ENCODE peak calls at places on chromosomes 13 and 19, in four cellular contexts. C is breast epithelium, S is neural crest cell, Z is suprapubic skin. A is an unnamed sample.

GRCh38 chr19:39696418-39696817 is 7.9 kb upstream of the LGALS14 start:
- DNase-seq in Z (no peak), S (no peak), C (no peak), A (no peak)

GRCh38 chr13:57632276-57633140 is 964 bp downstream of the PCDH17 start:
- DNase-seq in S (peak; percentile 33), Z (no peak), C (no peak), A (peak; percentile 79)

GRCh38 chr13:111503905-111504695 is 183.7 kb downstream of the TEX29 start:
- DNase-seq in Z (no peak), C (peak; percentile 14), S (no peak), A (no peak)

GRCh38 chr13:51643882-51644281 is 59.6 kb downstream of the WDFY2 start:
- DNase-seq in Z (no peak), C (no peak), S (no peak), A (no peak)

GRCh38 chr19:43524922-43525835 is 1.8 kb downstream of the ETHE1 start:
- DNase-seq in Z (no peak), C (peak; percentile 78), S (no peak), A (peak; percentile 53)

GRCh38 chr13:19726611-19727010 is 56.1 kb downstream of the PSPC1 start:
- DNase-seq in Z (no peak), S (no peak), C (no peak), A (no peak)

GRCh38 chr13:40155176-40155575 is 499.7 kb downstream of the COG6 start:
- DNase-seq in S (no peak), Z (no peak), C (no peak), A (no peak)

GRCh38 chr13:86665842-86666241 is 866.6 kb upstream of the SLITRK6 start:
- DNase-seq in C (no peak), Z (no peak), S (no peak), A (no peak)

GRCh38 chr13:50453238-50453637 is 390.3 kb downstream of the DLEU7 start:
- DNase-seq in S (no peak), C (no peak), Z (no peak), A (no peak)

GRCh38 chr13:90800082-90800746 is 547.3 kb upstream of the MIR17HG start:
- DNase-seq in C (no peak), Z (no peak), S (no peak), A (no peak)

GRCh38 chr13:94389544-94390351 is 89.7 kb downstream of the DCT start:
- DNase-seq in Z (no peak), C (no peak), S (no peak), A (no peak)

GRCh38 chr13:50994651-50995050 is 85.1 kb downstream of the RNASEH2B start:
- DNase-seq in C (no peak), S (no peak), Z (no peak), A (no peak)

GRCh38 chr19:56964526-56964925 is 124.0 kb upstream of the PEG3 start:
- DNase-seq in C (no peak), Z (no peak), S (no peak), A (no peak)

GRCh38 chr19:33090179-33090578 is 9.2 kb downstream of the GPATCH1 start:
- DNase-seq in Z (no peak), C (no peak), S (no peak), A (no peak)

GRCh38 chr19:18415177-18415867 is 3.9 kb upstream of the SSBP4 start:
- DNase-seq in Z (peak; percentile 89), S (no peak), C (peak; percentile 69), A (no peak)

GRCh38 chr19:6736169-6736916 is 1.0 kb downstream of the GPR108 start:
- DNase-seq in S (peak; percentile 65), C (peak; percentile 73), Z (peak; percentile 89), A (no peak)

GRCh38 chr19:45470147-45471081 is 2.6 kb downstream of the FOSB start:
- DNase-seq in S (no peak), C (peak; percentile 67), Z (peak; percentile 85), A (no peak)

GRCh38 chr13:31896427-31896826 is 135.1 kb upstream of the FRY start:
- DNase-seq in C (no peak), S (no peak), Z (no peak), A (no peak)

GRCh38 chr13:90068658-90069057 is 1278.8 kb upstream of the MIR17HG start:
- DNase-seq in C (no peak), S (no peak), Z (no peak), A (no peak)

GRCh38 chr13:44117351-44117750 is 237.6 kb downstream of the LACC1 start:
- DNase-seq in S (no peak), C (no peak), Z (no peak), A (no peak)

GRCh38 chr13:98450495-98451167 is 126.3 kb downstream of the STK24 start:
- DNase-seq in C (no peak), Z (no peak), S (peak; percentile 28), A (peak; percentile 33)

GRCh38 chr19:37572203-37572602 is 22.4 kb downstream of the ZNF571 start:
- DNase-seq in S (no peak), C (no peak), Z (no peak), A (no peak)

GRCh38 chr19:45216677-45217076 is 28.5 kb downstream of the EXOC3L2 start:
- DNase-seq in Z (no peak), S (no peak), C (no peak), A (no peak)

GRCh38 chr19:55197531-55197930 is 11.8 kb downstream of the PTPRH start:
- DNase-seq in S (no peak), Z (no peak), C (no peak), A (no peak)

GRCh38 chr13:76884167-76884566 is 2.0 kb downstream of the KCTD12 start:
- DNase-seq in Z (no peak), C (peak; percentile 29), S (no peak), A (no peak)

GRCh38 chr13:100594255-100594654 is 5.7 kb upstream of the GGACT start:
- DNase-seq in S (no peak), Z (no peak), C (no peak), A (no peak)

GRCh38 chr13:41960195-41960699 is 662 bp downstream of the VWA8 start:
- DNase-seq in Z (no peak), S (no peak), C (no peak), A (no peak)

GRCh38 chr19:5943623-5944022 is 29.6 kb downstream of the CAPS start:
- DNase-seq in S (no peak), Z (no peak), C (no peak), A (no peak)

GRCh38 chr19:33758541-33759013 is 38.1 kb upstream of the KCTD15 start:
- DNase-seq in Z (no peak), C (no peak), S (no peak), A (no peak)

GRCh38 chr13:99501135-99501951 is at the start of gene TM9SF2:
- DNase-seq in C (peak; percentile 95), Z (peak; percentile 98), S (peak; percentile 100), A (peak; percentile 99)
- TF ChIP-seq CTCF in C (no peak), Z (no peak), S (no peak), A (no peak)

GRCh38 chr13:75566658-75567057 is 17.1 kb downstream of the UCHL3 start:
- DNase-seq in Z (no peak), C (no peak), S (no peak), A (no peak)
- TF ChIP-seq CTCF in Z (no peak), C (no peak), S (peak; percentile 60), A (peak; percentile 88)

GRCh38 chr19:24033962-24034342 is 53.0 kb upstream of the ZNF254 start:
- DNase-seq in C (peak; percentile 35), Z (peak; percentile 68), S (peak; percentile 20), A (peak; percentile 60)

GRCh38 chr19:24029941-24030636 is 56.9 kb upstream of the ZNF254 start:
- DNase-seq in C (no peak), Z (no peak), S (no peak), A (peak; percentile 41)

GRCh38 chr19:24032651-24033050 is 54.3 kb upstream of the ZNF254 start:
- DNase-seq in Z (no peak), S (no peak), C (no peak), A (peak; percentile 43)

GRCh38 chr19:24033308-24033961 is 53.6 kb upstream of the ZNF254 start:
- DNase-seq in C (peak; percentile 92), Z (peak; percentile 92), S (peak; percentile 73), A (peak; percentile 96)
- TF ChIP-seq CTCF in C (peak; percentile 9), Z (no peak), S (no peak), A (peak; percentile 55)

GRCh38 chr19:13588953-13589833 is 82.9 kb upstream of the CACNA1A start:
- DNase-seq in Z (peak; percentile 70), C (peak; percentile 41), S (peak; percentile 93), A (no peak)
- TF ChIP-seq CTCF in Z (peak; percentile 86), C (peak; percentile 89), S (peak; percentile 97), A (peak; percentile 99)

GRCh38 chr13:23180711-23181110 is at the start of gene SGCG:
- DNase-seq in Z (no peak), C (no peak), S (no peak), A (no peak)

GRCh38 chr13:23175920-23176319 is 4.9 kb upstream of the SGCG start:
- DNase-seq in C (no peak), Z (no peak), S (no peak), A (no peak)
- TF ChIP-seq CTCF in C (no peak), Z (no peak), S (peak; percentile 66), A (peak; percentile 85)

GRCh38 chr19:13869324-13869723 is 7.6 kb upstream of the NANOS3 start:
- DNase-seq in Z (no peak), S (no peak), C (no peak), A (no peak)

GRCh38 chr19:13875824-13876223 is 1.1 kb upstream of the NANOS3 start:
- DNase-seq in S (no peak), Z (no peak), C (no peak), A (no peak)

GRCh38 chr19:13872339-13872694 is 4.6 kb upstream of the NANOS3 start:
- DNase-seq in Z (no peak), C (no peak), S (no peak), A (no peak)

GRCh38 chr19:13873776-13874515 is 3.0 kb upstream of the NANOS3 start:
- DNase-seq in C (no peak), Z (no peak), S (no peak), A (no peak)

DNA sequence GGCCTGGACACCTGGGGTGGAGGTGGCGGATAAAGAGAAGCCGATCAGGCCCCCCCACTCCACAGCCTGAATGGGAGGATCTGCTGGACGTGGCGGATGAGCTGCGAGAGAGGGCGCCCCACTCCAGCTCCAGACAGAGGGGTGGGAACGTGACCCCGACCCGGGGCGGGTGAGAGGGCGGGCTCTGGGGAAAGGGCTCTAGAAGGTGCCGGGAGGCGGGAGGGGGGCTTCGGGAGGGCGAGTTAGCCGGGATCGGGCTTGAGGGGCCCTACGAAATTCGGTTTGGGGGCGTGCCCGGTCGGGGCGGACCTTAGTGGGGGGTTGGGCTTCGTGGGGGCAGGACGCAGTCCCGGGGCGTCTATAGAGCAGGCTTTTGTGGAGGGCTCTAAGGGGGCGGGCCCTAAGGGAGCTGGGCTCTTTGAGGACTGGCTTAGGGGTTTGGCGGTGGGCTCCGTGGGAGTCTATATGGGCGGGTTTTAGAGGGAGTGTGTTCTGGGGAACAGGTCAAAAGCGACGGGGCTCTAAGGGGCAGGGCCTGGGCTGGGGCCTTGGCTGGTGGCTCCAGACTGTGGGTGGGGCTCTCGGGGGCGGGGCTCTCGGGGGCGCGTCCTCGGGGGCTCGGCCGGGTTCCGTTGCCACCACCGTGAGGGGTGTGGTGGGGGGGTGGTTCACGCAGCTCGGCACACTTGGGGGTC is 4.1 kb upstream of the NANOS3 start:
- DNase-seq in C (no peak), Z (no peak), S (peak; percentile 46), A (no peak)
- TF ChIP-seq CTCF in C (peak; percentile 34), Z (no peak), S (no peak), A (peak; percentile 28)

GRCh38 chr19:2254052-2254872 is 2.0 kb downstream of the JSRP1 start:
- DNase-seq in Z (no peak), C (no peak), S (peak; percentile 77), A (no peak)
- TF ChIP-seq CTCF in Z (no peak), C (no peak), S (peak; percentile 62), A (peak; percentile 74)